ENCODE peak calls at places on chromosomes 11 and 22, in six cellular contexts. One of them, this sample, is unnamed.

GRCh38 chr11:44915621-44916020 is 35.1 kb downstream of the TP53I11 start:
- DNase-seq in bronchial epithelial cell: no peak
- DNase-seq in activated CD8-positive, alpha-beta memory T cell treated with anti-CD3 and anti-CD28 coated beads for 48 hours: no peak
- DNase-seq in heart left ventricle: no peak
- DNase-seq in hypothalamus: no peak
- DNase-seq in choroid plexus epithelial cell: no peak
- DNase-seq in this sample: no peak

GRCh38 chr11:79482800-79483199 is 42.0 kb upstream of the TENM4 start:
- DNase-seq in bronchial epithelial cell: no peak
- DNase-seq in activated CD8-positive, alpha-beta memory T cell treated with anti-CD3 and anti-CD28 coated beads for 48 hours: no peak
- DNase-seq in heart left ventricle: no peak
- DNase-seq in hypothalamus: no peak
- DNase-seq in choroid plexus epithelial cell: no peak
- DNase-seq in this sample: no peak

GRCh38 chr11:128689586-128689945 is 4.3 kb upstream of the FLI1 start:
- DNase-seq in bronchial epithelial cell: no peak
- DNase-seq in activated CD8-positive, alpha-beta memory T cell treated with anti-CD3 and anti-CD28 coated beads for 48 hours: no peak
- DNase-seq in heart left ventricle: peak; percentile 58
- DNase-seq in hypothalamus: no peak
- DNase-seq in choroid plexus epithelial cell: no peak
- DNase-seq in this sample: no peak

GRCh38 chr11:100681064-100681502 is 6.0 kb upstream of the ARHGAP42 start:
- DNase-seq in bronchial epithelial cell: peak; percentile 70
- DNase-seq in activated CD8-positive, alpha-beta memory T cell treated with anti-CD3 and anti-CD28 coated beads for 48 hours: no peak
- DNase-seq in heart left ventricle: peak; percentile 66
- DNase-seq in hypothalamus: peak; percentile 24
- DNase-seq in choroid plexus epithelial cell: peak; percentile 69
- DNase-seq in this sample: no peak

GRCh38 chr11:27902981-27903624 is 202.8 kb upstream of the BDNF start:
- DNase-seq in bronchial epithelial cell: peak; percentile 94
- DNase-seq in activated CD8-positive, alpha-beta memory T cell treated with anti-CD3 and anti-CD28 coated beads for 48 hours: no peak
- DNase-seq in heart left ventricle: no peak
- DNase-seq in hypothalamus: no peak
- DNase-seq in choroid plexus epithelial cell: peak; percentile 49
- DNase-seq in this sample: no peak

GRCh38 chr11:74870485-74870884 is 78.4 kb downstream of the XRRA1 start:
- DNase-seq in bronchial epithelial cell: peak; percentile 27
- DNase-seq in activated CD8-positive, alpha-beta memory T cell treated with anti-CD3 and anti-CD28 coated beads for 48 hours: no peak
- DNase-seq in heart left ventricle: no peak
- DNase-seq in hypothalamus: no peak
- DNase-seq in choroid plexus epithelial cell: peak; percentile 68
- DNase-seq in this sample: peak; percentile 32

GRCh38 chr11:86550757-86551156 is 121.7 kb downstream of the ME3 start:
- DNase-seq in bronchial epithelial cell: no peak
- DNase-seq in activated CD8-positive, alpha-beta memory T cell treated with anti-CD3 and anti-CD28 coated beads for 48 hours: no peak
- DNase-seq in heart left ventricle: no peak
- DNase-seq in hypothalamus: no peak
- DNase-seq in choroid plexus epithelial cell: no peak
- DNase-seq in this sample: no peak

GRCh38 chr11:16158426-16158994 is 197.8 kb downstream of the SOX6 start:
- DNase-seq in bronchial epithelial cell: no peak
- DNase-seq in activated CD8-positive, alpha-beta memory T cell treated with anti-CD3 and anti-CD28 coated beads for 48 hours: no peak
- DNase-seq in heart left ventricle: no peak
- DNase-seq in hypothalamus: no peak
- DNase-seq in choroid plexus epithelial cell: no peak
- DNase-seq in this sample: no peak

GRCh38 chr11:130629039-130629438 is 180.6 kb downstream of the ADAMTS15 start:
- DNase-seq in bronchial epithelial cell: peak; percentile 83
- DNase-seq in activated CD8-positive, alpha-beta memory T cell treated with anti-CD3 and anti-CD28 coated beads for 48 hours: no peak
- DNase-seq in heart left ventricle: no peak
- DNase-seq in hypothalamus: no peak
- DNase-seq in choroid plexus epithelial cell: peak; percentile 46
- DNase-seq in this sample: peak; percentile 3

GRCh38 chr11:116787786-116788486 is at the start of gene ZPR1:
- DNase-seq in bronchial epithelial cell: peak; percentile 48
- DNase-seq in activated CD8-positive, alpha-beta memory T cell treated with anti-CD3 and anti-CD28 coated beads for 48 hours: peak; percentile 63
- DNase-seq in heart left ventricle: peak; percentile 92
- DNase-seq in hypothalamus: peak; percentile 77
- DNase-seq in choroid plexus epithelial cell: peak; percentile 60
- DNase-seq in this sample: no peak

GRCh38 chr22:31631381-31631780 is 30.6 kb downstream of the PISD start:
- DNase-seq in bronchial epithelial cell: no peak
- DNase-seq in activated CD8-positive, alpha-beta memory T cell treated with anti-CD3 and anti-CD28 coated beads for 48 hours: no peak
- DNase-seq in heart left ventricle: no peak
- DNase-seq in hypothalamus: no peak
- DNase-seq in choroid plexus epithelial cell: no peak
- DNase-seq in this sample: no peak

GRCh38 chr22:28949788-28950187 is 66.4 kb downstream of the ZNRF3 start:
- DNase-seq in bronchial epithelial cell: no peak
- DNase-seq in activated CD8-positive, alpha-beta memory T cell treated with anti-CD3 and anti-CD28 coated beads for 48 hours: no peak
- DNase-seq in heart left ventricle: no peak
- DNase-seq in hypothalamus: no peak
- DNase-seq in choroid plexus epithelial cell: peak; percentile 58
- DNase-seq in this sample: no peak

GRCh38 chr11:46239801-46240061 is 37.7 kb upstream of the CREB3L1 start:
- DNase-seq in bronchial epithelial cell: peak; percentile 86
- DNase-seq in activated CD8-positive, alpha-beta memory T cell treated with anti-CD3 and anti-CD28 coated beads for 48 hours: no peak
- DNase-seq in heart left ventricle: no peak
- DNase-seq in hypothalamus: no peak
- DNase-seq in choroid plexus epithelial cell: no peak
- DNase-seq in this sample: no peak

GRCh38 chr11:13104619-13105236 is 95.6 kb downstream of the RASSF10 start:
- DNase-seq in bronchial epithelial cell: no peak
- DNase-seq in activated CD8-positive, alpha-beta memory T cell treated with anti-CD3 and anti-CD28 coated beads for 48 hours: no peak
- DNase-seq in heart left ventricle: no peak
- DNase-seq in hypothalamus: no peak
- DNase-seq in choroid plexus epithelial cell: no peak
- DNase-seq in this sample: no peak

GRCh38 chr11:3058753-3059664 is 1.8 kb upstream of the CARS1 start:
- DNase-seq in bronchial epithelial cell: peak; percentile 90
- DNase-seq in activated CD8-positive, alpha-beta memory T cell treated with anti-CD3 and anti-CD28 coated beads for 48 hours: no peak
- DNase-seq in heart left ventricle: no peak
- DNase-seq in hypothalamus: no peak
- DNase-seq in choroid plexus epithelial cell: peak; percentile 90
- DNase-seq in this sample: no peak

GRCh38 chr22:34370711-34371110 is 450.4 kb upstream of the LARGE1 start:
- DNase-seq in bronchial epithelial cell: no peak
- DNase-seq in activated CD8-positive, alpha-beta memory T cell treated with anti-CD3 and anti-CD28 coated beads for 48 hours: no peak
- DNase-seq in heart left ventricle: no peak
- DNase-seq in hypothalamus: no peak
- DNase-seq in choroid plexus epithelial cell: no peak
- DNase-seq in this sample: no peak

GRCh38 chr11:84069048-84069447 is 782.9 kb upstream of the CCDC90B start:
- DNase-seq in bronchial epithelial cell: no peak
- DNase-seq in activated CD8-positive, alpha-beta memory T cell treated with anti-CD3 and anti-CD28 coated beads for 48 hours: no peak
- DNase-seq in heart left ventricle: no peak
- DNase-seq in hypothalamus: no peak
- DNase-seq in choroid plexus epithelial cell: no peak
- DNase-seq in this sample: no peak

GRCh38 chr11:11510939-11511338 is 110.9 kb downstream of the GALNT18 start:
- DNase-seq in bronchial epithelial cell: peak; percentile 39
- DNase-seq in activated CD8-positive, alpha-beta memory T cell treated with anti-CD3 and anti-CD28 coated beads for 48 hours: no peak
- DNase-seq in heart left ventricle: no peak
- DNase-seq in hypothalamus: peak; percentile 42
- DNase-seq in choroid plexus epithelial cell: no peak
- DNase-seq in this sample: no peak

GRCh38 chr11:75760710-75761493 is 7.7 kb upstream of the DGAT2 start:
- DNase-seq in bronchial epithelial cell: peak; percentile 88
- DNase-seq in activated CD8-positive, alpha-beta memory T cell treated with anti-CD3 and anti-CD28 coated beads for 48 hours: no peak
- DNase-seq in heart left ventricle: no peak
- DNase-seq in hypothalamus: no peak
- DNase-seq in choroid plexus epithelial cell: peak; percentile 61
- DNase-seq in this sample: no peak

GRCh38 chr22:30274061-30274812 is 7.6 kb upstream of the OSM start:
- DNase-seq in bronchial epithelial cell: no peak
- DNase-seq in activated CD8-positive, alpha-beta memory T cell treated with anti-CD3 and anti-CD28 coated beads for 48 hours: no peak
- DNase-seq in heart left ventricle: no peak
- DNase-seq in hypothalamus: peak; percentile 12
- DNase-seq in choroid plexus epithelial cell: no peak
- DNase-seq in this sample: no peak

GRCh38 chr11:120057595-120058581 is 80.0 kb downstream of the TRIM29 start:
- DNase-seq in bronchial epithelial cell: peak; percentile 80
- DNase-seq in activated CD8-positive, alpha-beta memory T cell treated with anti-CD3 and anti-CD28 coated beads for 48 hours: no peak
- DNase-seq in heart left ventricle: no peak
- DNase-seq in hypothalamus: no peak
- DNase-seq in choroid plexus epithelial cell: no peak
- DNase-seq in this sample: no peak

GRCh38 chr22:38924197-38924952 is 33.0 kb upstream of the APOBEC3A start:
- DNase-seq in bronchial epithelial cell: peak; percentile 79
- DNase-seq in activated CD8-positive, alpha-beta memory T cell treated with anti-CD3 and anti-CD28 coated beads for 48 hours: no peak
- DNase-seq in heart left ventricle: no peak
- DNase-seq in hypothalamus: no peak
- DNase-seq in choroid plexus epithelial cell: peak; percentile 88
- DNase-seq in this sample: peak; percentile 42

GRCh38 chr11:75380716-75381420 is 18.4 kb upstream of the RPS3 start:
- DNase-seq in bronchial epithelial cell: peak; percentile 71
- DNase-seq in activated CD8-positive, alpha-beta memory T cell treated with anti-CD3 and anti-CD28 coated beads for 48 hours: no peak
- DNase-seq in heart left ventricle: no peak
- DNase-seq in hypothalamus: no peak
- DNase-seq in choroid plexus epithelial cell: no peak
- DNase-seq in this sample: no peak

GRCh38 chr11:122791411-122791810 is 46.9 kb upstream of the CRTAM start:
- DNase-seq in bronchial epithelial cell: peak; percentile 23
- DNase-seq in activated CD8-positive, alpha-beta memory T cell treated with anti-CD3 and anti-CD28 coated beads for 48 hours: no peak
- DNase-seq in heart left ventricle: no peak
- DNase-seq in hypothalamus: no peak
- DNase-seq in choroid plexus epithelial cell: peak; percentile 39
- DNase-seq in this sample: no peak

GRCh38 chr11:73323464-73323863 is 15.4 kb downstream of the ARHGEF17 start:
- DNase-seq in bronchial epithelial cell: no peak
- DNase-seq in activated CD8-positive, alpha-beta memory T cell treated with anti-CD3 and anti-CD28 coated beads for 48 hours: no peak
- DNase-seq in heart left ventricle: peak; percentile 86
- DNase-seq in hypothalamus: peak; percentile 42
- DNase-seq in choroid plexus epithelial cell: peak; percentile 47
- DNase-seq in this sample: no peak

GRCh38 chr22:38257170-38257569 is 15.6 kb downstream of the TMEM184B start:
- DNase-seq in bronchial epithelial cell: no peak
- DNase-seq in activated CD8-positive, alpha-beta memory T cell treated with anti-CD3 and anti-CD28 coated beads for 48 hours: no peak
- DNase-seq in heart left ventricle: no peak
- DNase-seq in hypothalamus: no peak
- DNase-seq in choroid plexus epithelial cell: peak; percentile 66
- DNase-seq in this sample: no peak

GRCh38 chr22:33656808-33657628 is 263.3 kb downstream of the LARGE1 start:
- DNase-seq in bronchial epithelial cell: no peak
- DNase-seq in activated CD8-positive, alpha-beta memory T cell treated with anti-CD3 and anti-CD28 coated beads for 48 hours: no peak
- DNase-seq in heart left ventricle: no peak
- DNase-seq in hypothalamus: no peak
- DNase-seq in choroid plexus epithelial cell: no peak
- DNase-seq in this sample: no peak

This sample was measured in NCI-H1694.